ENCODE peak calls at places on chromosomes 12 and 14, in seven cellular contexts. I, K, X, V, G, O and S are unnamed samples.

GRCh38 chr14:81169711-81170103 is 51.1 kb downstream of the GTF2A1 start:
- DNase-seq in O (no peak), G (no peak), X (peak; percentile 72), V (peak; percentile 71), K (no peak), I (peak; percentile 55), S (no peak)

GRCh38 chr14:104434214-104435076 is 145.1 kb upstream of the C14orf180 start:
- DNase-seq in I (no peak), V (no peak), K (peak; percentile 82), O (no peak), X (no peak), G (no peak), S (no peak)

GRCh38 chr12:27382126-27382795 is 49.6 kb downstream of the BMAL2 start:
- DNase-seq in I (no peak), O (no peak), K (no peak), V (no peak), G (no peak), X (no peak), S (no peak)

GRCh38 chr14:33357225-33358010 is 418.7 kb downstream of the NPAS3 start:
- DNase-seq in X (no peak), G (no peak), I (no peak), O (no peak), V (no peak), K (no peak), S (no peak)

GRCh38 chr12:27081668-27082091 is 698 bp downstream of the C12orf71 start:
- DNase-seq in V (no peak), I (no peak), G (no peak), K (no peak), X (no peak), O (peak; percentile 41), S (no peak)

GRCh38 chr12:89709994-89710872 is 1.6 kb upstream of the ATP2B1 start:
- DNase-seq in G (no peak), I (peak; percentile 36), K (no peak), V (peak; percentile 52), X (peak; percentile 53), O (no peak), S (peak; percentile 22)

GRCh38 chr14:68806526-68807147 is 13.8 kb upstream of the ZFP36L1 start:
- DNase-seq in O (no peak), I (no peak), X (no peak), G (no peak), V (no peak), K (peak; percentile 72), S (no peak)

GRCh38 chr12:104549820-104550480 is 93.2 kb downstream of the CHST11 start:
- DNase-seq in X (no peak), G (no peak), V (no peak), O (no peak), I (no peak), K (no peak), S (peak; percentile 12)

GRCh38 chr14:86790408-86791364 is 1202.3 kb downstream of the GALC start:
- DNase-seq in I (no peak), K (no peak), X (no peak), O (no peak), G (no peak), V (no peak), S (no peak)

GRCh38 chr12:11856971-11857370 is 207.5 kb downstream of the ETV6 start:
- DNase-seq in K (no peak), X (no peak), O (no peak), V (no peak), I (no peak), G (no peak), S (no peak)

GRCh38 chr12:92398565-92399309 is 253.1 kb upstream of the BTG1 start:
- DNase-seq in O (no peak), I (no peak), X (no peak), G (no peak), V (no peak), K (no peak), S (no peak)

GRCh38 chr12:118436002-118436724 is 59.8 kb downstream of the SUDS3 start:
- DNase-seq in V (no peak), G (no peak), K (no peak), X (no peak), I (no peak), O (peak; percentile 27), S (no peak)

GRCh38 chr14:35339761-35340406 is 47.7 kb downstream of the PSMA6 start:
- DNase-seq in K (no peak), O (no peak), G (no peak), V (no peak), I (no peak), X (no peak), S (no peak)

GRCh38 chr14:76376878-76377523 is 1.1 kb downstream of the ESRRB start:
- DNase-seq in I (no peak), K (no peak), X (no peak), G (no peak), V (no peak), O (no peak), S (no peak)

GRCh38 chr12:95738024-95738611 is 52.4 kb downstream of the NTN4 start:
- DNase-seq in X (no peak), O (no peak), G (no peak), I (no peak), V (no peak), K (no peak), S (no peak)

GRCh38 chr12:1445807-1446206 is 148.6 kb downstream of the FBXL14 start:
- DNase-seq in G (no peak), V (no peak), K (no peak), O (no peak), X (no peak), I (no peak), S (no peak)

GRCh38 chr14:48725001-48725734 is 861.0 kb downstream of the RPS29 start:
- DNase-seq in X (no peak), K (no peak), V (no peak), G (no peak), O (no peak), I (no peak), S (no peak)

GRCh38 chr12:115166698-115167315 is 482.8 kb upstream of the TBX3 start:
- DNase-seq in O (peak; percentile 20), K (no peak), I (no peak), V (no peak), G (no peak), X (no peak), S (no peak)

GRCh38 chr12:120831648-120832267 is 72.4 kb downstream of the SPPL3 start:
- DNase-seq in X (no peak), G (no peak), O (no peak), V (no peak), K (no peak), I (no peak), S (no peak)

GRCh38 chr12:67275380-67275913 is 6.3 kb downstream of the CAND1 start:
- DNase-seq in V (no peak), X (no peak), G (no peak), K (no peak), O (no peak), I (no peak), S (no peak)

GRCh38 chr14:67999693-68000384 is 180.3 kb downstream of the RAD51B start:
- DNase-seq in K (no peak), O (peak; percentile 71), X (no peak), I (no peak), V (no peak), G (no peak), S (peak; percentile 12)

GRCh38 chr12:68368332-68368731 is 36.2 kb upstream of the MDM1 start:
- DNase-seq in V (no peak), K (no peak), G (no peak), O (peak; percentile 24), I (no peak), X (no peak), S (no peak)

GRCh38 chr14:23704890-23705289 is 68.7 kb downstream of the DHRS2 start:
- DNase-seq in K (no peak), V (no peak), O (peak; percentile 30), G (no peak), I (no peak), X (no peak), S (no peak)

DNA sequence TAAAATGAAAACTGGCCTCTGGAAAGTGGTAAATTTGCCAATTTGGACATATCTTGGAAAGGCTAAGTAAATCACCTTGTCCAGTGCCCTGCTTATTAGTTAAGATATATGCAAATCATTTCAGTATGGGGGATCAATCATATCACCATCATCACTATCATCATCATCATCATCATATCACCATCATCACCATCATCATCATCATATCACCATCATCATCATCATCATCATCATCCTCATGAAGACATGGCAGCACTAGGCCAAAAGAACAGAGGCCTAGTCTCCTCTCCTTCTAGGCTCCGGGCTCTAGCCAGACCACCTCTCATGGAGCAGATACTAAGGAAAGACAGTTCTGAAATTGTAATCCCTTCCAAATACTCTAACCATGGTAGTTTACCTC is 20.3 kb downstream of the OTX2 start:
- DNase-seq in V (no peak), G (no peak), O (no peak), I (no peak), X (no peak), K (no peak), S (no peak)
- TF ChIP-seq POLR2A in V (no peak), G (no peak), O (no peak), I (no peak), X (no peak), K (no peak), S (no peak)

DNA sequence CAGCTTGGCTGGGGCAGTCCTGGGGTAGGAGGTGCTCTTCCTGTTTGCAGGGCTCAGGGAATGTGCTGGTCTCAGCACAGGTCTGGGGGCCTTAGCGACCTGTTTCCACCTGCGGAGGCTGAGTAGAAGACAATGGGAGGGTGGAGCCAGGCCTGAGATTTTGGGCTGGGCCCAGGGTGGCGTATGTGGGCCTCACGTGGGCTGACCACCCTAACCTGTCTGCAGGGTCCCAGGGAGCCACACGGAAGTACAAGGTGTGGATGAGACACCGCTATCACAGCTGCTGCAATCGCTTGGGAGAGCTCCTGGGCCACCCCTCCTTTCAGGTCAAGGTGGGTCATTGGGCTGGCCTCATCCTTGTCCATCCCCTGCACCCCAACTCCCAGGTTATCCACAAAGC is 1.1 kb downstream of the NOC4L start:
- DNase-seq in O (no peak), X (peak; percentile 15), G (no peak), I (no peak), V (no peak), K (no peak), S (no peak)
- TF ChIP-seq POLR2A in O (no peak), X (no peak), G (no peak), I (no peak), V (no peak), K (no peak), S (no peak)

GRCh38 chr14:36625014-36625413 is 36.6 kb upstream of the PAX9 start:
- DNase-seq in I (no peak), K (no peak), X (no peak), O (no peak), G (no peak), V (no peak), S (no peak)
- TF ChIP-seq POLR2A in I (no peak), K (no peak), X (no peak), O (no peak), G (no peak), V (no peak), S (no peak)

DNA sequence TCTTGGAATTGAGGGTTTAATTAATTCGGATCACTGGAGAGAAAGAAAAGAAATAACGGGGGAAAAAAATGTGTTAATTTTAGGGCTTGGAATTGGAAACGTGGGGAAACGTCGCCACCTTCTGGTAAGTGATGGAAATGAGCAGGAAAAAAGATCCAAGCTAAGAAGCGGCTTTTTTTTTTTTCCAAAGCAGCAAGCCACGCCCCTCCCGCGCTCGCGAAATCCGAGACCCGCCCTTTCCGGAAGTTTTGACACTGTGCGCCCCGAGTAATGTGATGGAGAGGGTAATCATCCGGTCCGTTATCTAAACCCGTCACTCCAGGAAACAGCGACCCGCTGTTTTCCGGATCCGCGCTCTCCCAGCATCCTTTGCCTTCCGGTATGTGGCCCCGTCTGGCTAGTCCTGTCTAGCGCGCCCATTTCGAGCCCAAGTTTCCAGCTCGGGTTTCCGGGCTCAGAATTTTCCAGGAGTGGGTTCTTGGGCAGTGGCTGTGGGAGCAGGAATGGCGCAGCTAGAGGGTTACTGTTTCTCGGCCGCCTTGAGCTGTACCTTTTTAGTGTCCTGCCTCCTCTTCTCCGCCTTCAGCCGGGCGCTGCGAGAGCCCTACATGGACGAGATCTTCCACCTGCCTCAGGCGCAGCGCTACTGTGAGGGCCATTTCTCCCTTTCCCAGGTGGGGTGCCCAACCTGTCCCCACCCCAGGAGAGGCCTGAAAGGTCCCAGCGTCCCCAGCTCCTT is at the start of gene ALG10B:
- DNase-seq in K (no peak), I (peak; percentile 94), X (peak; percentile 96), V (peak; percentile 95), G (peak; percentile 35), O (peak; percentile 98), S (peak; percentile 41)
- TF ChIP-seq POLR2A in K (no peak), I (no peak), X (no peak), V (no peak), G (peak; percentile 81), O (peak; percentile 43), S (peak; percentile 40)